ENCODE peak calls at places on chromosomes 2 and 18, in four cellular contexts. One of them, this sample, is unnamed.

GRCh38 chr2:33011941-33012340 is 65.2 kb downstream of the LTBP1 start:
- DNase-seq in anterior cingulate cortex: no peak
- DNase-seq in GM04503: no peak
- DNase-seq in stimulated activated CD4-positive, alpha-beta T cell treated with anti-CD3 and anti-CD28 coated beads, Interleukin-4, amount 100 ng/mL, for 48 hours: no peak
- DNase-seq in this sample: no peak

GRCh38 chr2:234378440-234378839 is 118.4 kb downstream of the ARL4C start:
- DNase-seq in anterior cingulate cortex: no peak
- DNase-seq in GM04503: no peak
- DNase-seq in stimulated activated CD4-positive, alpha-beta T cell treated with anti-CD3 and anti-CD28 coated beads, Interleukin-4, amount 100 ng/mL, for 48 hours: no peak
- DNase-seq in this sample: no peak

GRCh38 chr2:58700621-58701020 is 459.5 kb upstream of the FANCL start:
- DNase-seq in GM04503: no peak
- DNase-seq in anterior cingulate cortex: no peak
- DNase-seq in stimulated activated CD4-positive, alpha-beta T cell treated with anti-CD3 and anti-CD28 coated beads, Interleukin-4, amount 100 ng/mL, for 48 hours: no peak
- DNase-seq in this sample: no peak

GRCh38 chr2:164542584-164543021 is 78.7 kb downstream of the GRB14 start:
- DNase-seq in stimulated activated CD4-positive, alpha-beta T cell treated with anti-CD3 and anti-CD28 coated beads, Interleukin-4, amount 100 ng/mL, for 48 hours: no peak
- DNase-seq in anterior cingulate cortex: no peak
- DNase-seq in GM04503: peak
- DNase-seq in this sample: no peak

GRCh38 chr2:58638256-58638795 is 397.2 kb upstream of the FANCL start:
- DNase-seq in GM04503: no peak
- DNase-seq in stimulated activated CD4-positive, alpha-beta T cell treated with anti-CD3 and anti-CD28 coated beads, Interleukin-4, amount 100 ng/mL, for 48 hours: no peak
- DNase-seq in anterior cingulate cortex: no peak
- DNase-seq in this sample: no peak

GRCh38 chr2:162123806-162124758 is 28.0 kb downstream of the GCG start:
- DNase-seq in GM04503: no peak
- DNase-seq in stimulated activated CD4-positive, alpha-beta T cell treated with anti-CD3 and anti-CD28 coated beads, Interleukin-4, amount 100 ng/mL, for 48 hours: no peak
- DNase-seq in anterior cingulate cortex: no peak
- DNase-seq in this sample: no peak

GRCh38 chr2:181138816-181139215 is 158.4 kb downstream of the UBE2E3 start:
- DNase-seq in stimulated activated CD4-positive, alpha-beta T cell treated with anti-CD3 and anti-CD28 coated beads, Interleukin-4, amount 100 ng/mL, for 48 hours: no peak
- DNase-seq in GM04503: no peak
- DNase-seq in anterior cingulate cortex: no peak
- DNase-seq in this sample: no peak

GRCh38 chr2:96763511-96764252 is 3.0 kb downstream of the CNNM4 start:
- DNase-seq in stimulated activated CD4-positive, alpha-beta T cell treated with anti-CD3 and anti-CD28 coated beads, Interleukin-4, amount 100 ng/mL, for 48 hours: no peak
- DNase-seq in anterior cingulate cortex: peak
- DNase-seq in GM04503: no peak
- DNase-seq in this sample: no peak

GRCh38 chr18:79377187-79377891 is 18.4 kb upstream of the NFATC1 start:
- DNase-seq in stimulated activated CD4-positive, alpha-beta T cell treated with anti-CD3 and anti-CD28 coated beads, Interleukin-4, amount 100 ng/mL, for 48 hours: no peak
- DNase-seq in GM04503: no peak
- DNase-seq in anterior cingulate cortex: no peak
- DNase-seq in this sample: no peak

GRCh38 chr2:161243873-161244272 is 64.4 kb upstream of the PSMD14 start:
- DNase-seq in GM04503: no peak
- DNase-seq in stimulated activated CD4-positive, alpha-beta T cell treated with anti-CD3 and anti-CD28 coated beads, Interleukin-4, amount 100 ng/mL, for 48 hours: no peak
- DNase-seq in anterior cingulate cortex: no peak
- DNase-seq in this sample: no peak

GRCh38 chr2:175234153-175234552 is 52.6 kb upstream of the ATP5MC3 start:
- DNase-seq in anterior cingulate cortex: no peak
- DNase-seq in stimulated activated CD4-positive, alpha-beta T cell treated with anti-CD3 and anti-CD28 coated beads, Interleukin-4, amount 100 ng/mL, for 48 hours: no peak
- DNase-seq in GM04503: no peak
- DNase-seq in this sample: no peak

GRCh38 chr2:96108578-96109561 is 7.5 kb downstream of the ADRA2B start:
- DNase-seq in stimulated activated CD4-positive, alpha-beta T cell treated with anti-CD3 and anti-CD28 coated beads, Interleukin-4, amount 100 ng/mL, for 48 hours: no peak
- DNase-seq in anterior cingulate cortex: no peak
- DNase-seq in GM04503: no peak
- DNase-seq in this sample: no peak

GRCh38 chr2:215826838-215827441 is 186.4 kb downstream of the MREG start:
- DNase-seq in stimulated activated CD4-positive, alpha-beta T cell treated with anti-CD3 and anti-CD28 coated beads, Interleukin-4, amount 100 ng/mL, for 48 hours: no peak
- DNase-seq in GM04503: no peak
- DNase-seq in anterior cingulate cortex: no peak
- DNase-seq in this sample: no peak

GRCh38 chr2:226378733-226379132 is 420.9 kb downstream of the IRS1 start:
- DNase-seq in GM04503: no peak
- DNase-seq in anterior cingulate cortex: no peak
- DNase-seq in stimulated activated CD4-positive, alpha-beta T cell treated with anti-CD3 and anti-CD28 coated beads, Interleukin-4, amount 100 ng/mL, for 48 hours: no peak
- DNase-seq in this sample: no peak

GRCh38 chr2:9262671-9263171 is 56.1 kb downstream of the ASAP2 start:
- DNase-seq in anterior cingulate cortex: no peak
- DNase-seq in stimulated activated CD4-positive, alpha-beta T cell treated with anti-CD3 and anti-CD28 coated beads, Interleukin-4, amount 100 ng/mL, for 48 hours: no peak
- DNase-seq in GM04503: no peak
- DNase-seq in this sample: no peak

GRCh38 chr2:67399831-67400489 is 2.8 kb downstream of the ETAA1 start:
- DNase-seq in anterior cingulate cortex: no peak
- DNase-seq in GM04503: no peak
- DNase-seq in stimulated activated CD4-positive, alpha-beta T cell treated with anti-CD3 and anti-CD28 coated beads, Interleukin-4, amount 100 ng/mL, for 48 hours: no peak
- DNase-seq in this sample: no peak

GRCh38 chr2:131047275-131047652 is 46.0 kb downstream of the FAM168B start:
- DNase-seq in GM04503: no peak
- DNase-seq in stimulated activated CD4-positive, alpha-beta T cell treated with anti-CD3 and anti-CD28 coated beads, Interleukin-4, amount 100 ng/mL, for 48 hours: no peak
- DNase-seq in anterior cingulate cortex: no peak
- DNase-seq in this sample: no peak

GRCh38 chr2:112884869-112885502 is 26.0 kb upstream of the IL37 start:
- DNase-seq in GM04503: no peak
- DNase-seq in stimulated activated CD4-positive, alpha-beta T cell treated with anti-CD3 and anti-CD28 coated beads, Interleukin-4, amount 100 ng/mL, for 48 hours: peak
- DNase-seq in anterior cingulate cortex: no peak
- DNase-seq in this sample: no peak

GRCh38 chr2:47899915-47900314 is 6.4 kb downstream of the FBXO11 start:
- DNase-seq in anterior cingulate cortex: no peak
- DNase-seq in stimulated activated CD4-positive, alpha-beta T cell treated with anti-CD3 and anti-CD28 coated beads, Interleukin-4, amount 100 ng/mL, for 48 hours: no peak
- DNase-seq in GM04503: no peak
- DNase-seq in this sample: no peak

GRCh38 chr18:2402084-2402483 is 169.2 kb downstream of the METTL4 start:
- DNase-seq in GM04503: peak
- DNase-seq in anterior cingulate cortex: no peak
- DNase-seq in stimulated activated CD4-positive, alpha-beta T cell treated with anti-CD3 and anti-CD28 coated beads, Interleukin-4, amount 100 ng/mL, for 48 hours: no peak
- DNase-seq in this sample: no peak

GRCh38 chr2:242032780-242033656 is 163.5 kb downstream of the RTP5 start:
- DNase-seq in GM04503: no peak
- DNase-seq in anterior cingulate cortex: no peak
- DNase-seq in stimulated activated CD4-positive, alpha-beta T cell treated with anti-CD3 and anti-CD28 coated beads, Interleukin-4, amount 100 ng/mL, for 48 hours: no peak
- DNase-seq in this sample: no peak

GRCh38 chr2:36780231-36780808 is 83.8 kb downstream of the VIT start:
- DNase-seq in GM04503: no peak
- DNase-seq in stimulated activated CD4-positive, alpha-beta T cell treated with anti-CD3 and anti-CD28 coated beads, Interleukin-4, amount 100 ng/mL, for 48 hours: no peak
- DNase-seq in anterior cingulate cortex: no peak
- DNase-seq in this sample: no peak

GRCh38 chr2:51994123-51994788 is 962.3 kb upstream of the NRXN1 start:
- DNase-seq in GM04503: no peak
- DNase-seq in stimulated activated CD4-positive, alpha-beta T cell treated with anti-CD3 and anti-CD28 coated beads, Interleukin-4, amount 100 ng/mL, for 48 hours: no peak
- DNase-seq in anterior cingulate cortex: no peak
- DNase-seq in this sample: no peak

GRCh38 chr2:23280401-23280800 is 104.6 kb upstream of the KLHL29 start:
- DNase-seq in anterior cingulate cortex: no peak
- DNase-seq in stimulated activated CD4-positive, alpha-beta T cell treated with anti-CD3 and anti-CD28 coated beads, Interleukin-4, amount 100 ng/mL, for 48 hours: no peak
- DNase-seq in GM04503: no peak
- DNase-seq in this sample: no peak

GRCh38 chr18:75204262-75204977 is 4.5 kb downstream of the PTGR3 start:
- DNase-seq in stimulated activated CD4-positive, alpha-beta T cell treated with anti-CD3 and anti-CD28 coated beads, Interleukin-4, amount 100 ng/mL, for 48 hours: no peak
- DNase-seq in anterior cingulate cortex: no peak
- DNase-seq in GM04503: no peak
- DNase-seq in this sample: no peak

This sample was measured in substantia nigra.